ENCODE peak calls at places on chromosomes 12 and 14, in ten cellular contexts. M, R, C, J, P, F, Y, U, D and Z are unnamed samples.

GRCh38 chr12:1632702-1633101 is 3.7 kb downstream of the WNT5B start:
- DNase-seq in M (no peak), R (no peak), C (no peak), J (no peak), P (no peak), F (no peak), Y (no peak), U (no peak), D (no peak), Z (no peak)

GRCh38 chr12:25382311-25383106 is 131.8 kb upstream of the KRAS start:
- DNase-seq in M (no peak), R (no peak), C (no peak), J (peak), P (no peak), F (no peak), Y (no peak), U (no peak), D (no peak), Z (no peak)

GRCh38 chr12:109820921-109821381 is 12.2 kb downstream of the TRPV4 start:
- DNase-seq in M (no peak), R (no peak), C (no peak), J (no peak), P (no peak), F (no peak), Y (no peak), U (no peak), D (no peak), Z (peak)

GRCh38 chr12:53925006-53925405 is 13.6 kb upstream of the HOXC13 start:
- DNase-seq in M (no peak), R (no peak), C (no peak), J (no peak), P (no peak), F (no peak), Y (no peak), U (no peak), D (no peak), Z (no peak)

GRCh38 chr12:49345048-49345839 is 1.4 kb upstream of the DNAJC22 start:
- DNase-seq in M (no peak), R (peak), C (no peak), J (peak), P (peak), F (no peak), Y (no peak), U (no peak), D (no peak), Z (no peak)

GRCh38 chr14:40983604-40984003 is 623.1 kb upstream of the LRFN5 start:
- DNase-seq in M (no peak), R (no peak), C (no peak), J (no peak), P (no peak), F (peak), Y (no peak), U (no peak), D (no peak), Z (no peak)

GRCh38 chr12:104596128-104596799 is 139.5 kb downstream of the CHST11 start:
- DNase-seq in M (no peak), R (no peak), C (peak), J (peak), P (no peak), F (peak), Y (peak), U (peak), D (no peak), Z (peak)

GRCh38 chr12:60324746-60325145 is 728.9 kb downstream of the SLC16A7 start:
- DNase-seq in M (no peak), R (no peak), C (no peak), J (no peak), P (no peak), F (no peak), Y (no peak), U (no peak), D (no peak), Z (no peak)

GRCh38 chr12:53538209-53538689 is 31.0 kb upstream of the NPFF start:
- DNase-seq in M (no peak), R (no peak), C (no peak), J (peak), P (peak), F (peak), Y (no peak), U (peak), D (peak), Z (peak)

GRCh38 chr12:98894412-98895085 is 249.5 kb downstream of the APAF1 start:
- DNase-seq in M (no peak), R (no peak), C (no peak), J (no peak), P (no peak), F (no peak), Y (no peak), U (peak), D (no peak), Z (no peak)

GRCh38 chr12:40010899-40011774 is 94.7 kb downstream of the SLC2A13 start:
- DNase-seq in M (no peak), R (peak), C (peak), J (peak), P (peak), F (peak), Y (peak), U (peak), D (peak), Z (no peak)

GRCh38 chr14:32033516-32033915 is 43.6 kb upstream of the ARHGAP5 start:
- DNase-seq in M (no peak), R (no peak), C (no peak), J (no peak), P (peak), F (no peak), Y (no peak), U (peak), D (no peak), Z (no peak)

GRCh38 chr14:43687866-43688265 is 819.2 kb downstream of the FSCB start:
- DNase-seq in M (no peak), R (no peak), C (no peak), J (no peak), P (no peak), F (peak), Y (peak), U (no peak), D (no peak), Z (no peak)

GRCh38 chr12:45183263-45183662 is 32.6 kb upstream of the ANO6 start:
- DNase-seq in M (no peak), R (no peak), C (no peak), J (no peak), P (no peak), F (peak), Y (no peak), U (no peak), D (peak), Z (no peak)

GRCh38 chr14:104286086-104286485 is 147.7 kb downstream of the KIF26A start:
- DNase-seq in M (no peak), R (no peak), C (no peak), J (no peak), P (no peak), F (no peak), Y (no peak), U (no peak), D (no peak), Z (no peak)

GRCh38 chr12:120538281-120539156 is 4.4 kb downstream of the RNF10 start:
- DNase-seq in M (no peak), R (peak), C (peak), J (peak), P (no peak), F (peak), Y (peak), U (no peak), D (peak), Z (no peak)

GRCh38 chr14:53180272-53181221 is 27.4 kb upstream of the DDHD1 start:
- DNase-seq in M (no peak), R (no peak), C (no peak), J (peak), P (no peak), F (peak), Y (no peak), U (no peak), D (peak), Z (no peak)

GRCh38 chr12:132170094-132170636 is 25.9 kb downstream of the NOC4L start:
- DNase-seq in M (no peak), R (no peak), C (no peak), J (no peak), P (no peak), F (peak), Y (peak), U (no peak), D (no peak), Z (no peak)

GRCh38 chr12:55729592-55730446 is 1.0 kb upstream of the CD63 start:
- DNase-seq in M (peak), R (peak), C (peak), J (peak), P (peak), F (peak), Y (peak), U (peak), D (peak), Z (peak)

GRCh38 chr12:25958254-25959068 is at the start of gene RASSF8:
- DNase-seq in M (peak), R (peak), C (peak), J (peak), P (peak), F (peak), Y (peak), U (peak), D (peak), Z (peak)

GRCh38 chr12:45703942-45704341 is 25.6 kb upstream of the ARID2 start:
- DNase-seq in M (no peak), R (no peak), C (no peak), J (no peak), P (no peak), F (peak), Y (no peak), U (no peak), D (no peak), Z (no peak)

GRCh38 chr12:92288533-92288932 is 142.9 kb upstream of the BTG1 start:
- DNase-seq in M (no peak), R (no peak), C (peak), J (no peak), P (no peak), F (no peak), Y (no peak), U (no peak), D (no peak), Z (no peak)

GRCh38 chr14:88128811-88129210 is 123.9 kb downstream of the GPR65 start:
- DNase-seq in M (no peak), R (no peak), C (no peak), J (peak), P (no peak), F (no peak), Y (no peak), U (no peak), D (no peak), Z (no peak)

GRCh38 chr12:65673732-65674131 is 150.6 kb upstream of the HMGA2 start:
- DNase-seq in M (no peak), R (no peak), C (no peak), J (no peak), P (no peak), F (peak), Y (no peak), U (no peak), D (no peak), Z (no peak)

GRCh38 chr12:95959107-95959506 is 16.0 kb downstream of the AMDHD1 start:
- DNase-seq in M (no peak), R (no peak), C (no peak), J (no peak), P (no peak), F (peak), Y (no peak), U (no peak), D (peak), Z (no peak)

GRCh38 chr12:21780786-21781185 is 6.3 kb upstream of the KCNJ8 start:
- DNase-seq in M (no peak), R (no peak), C (no peak), J (no peak), P (no peak), F (no peak), Y (no peak), U (no peak), D (no peak), Z (no peak)

GRCh38 chr14:88168498-88169165 is 154.4 kb downstream of the KCNK10 start:
- DNase-seq in M (no peak), R (peak), C (no peak), J (peak), P (peak), F (peak), Y (peak), U (no peak), D (peak), Z (no peak)

GRCh38 chr12:132451172-132451835 is 38.6 kb upstream of the FBRSL1 start:
- DNase-seq in M (no peak), R (no peak), C (no peak), J (no peak), P (no peak), F (no peak), Y (no peak), U (no peak), D (no peak), Z (no peak)

GRCh38 chr12:59084758-59085383 is 164.6 kb upstream of the LRIG3 start:
- DNase-seq in M (peak), R (no peak), C (peak), J (no peak), P (peak), F (peak), Y (no peak), U (peak), D (no peak), Z (peak)

DNA sequence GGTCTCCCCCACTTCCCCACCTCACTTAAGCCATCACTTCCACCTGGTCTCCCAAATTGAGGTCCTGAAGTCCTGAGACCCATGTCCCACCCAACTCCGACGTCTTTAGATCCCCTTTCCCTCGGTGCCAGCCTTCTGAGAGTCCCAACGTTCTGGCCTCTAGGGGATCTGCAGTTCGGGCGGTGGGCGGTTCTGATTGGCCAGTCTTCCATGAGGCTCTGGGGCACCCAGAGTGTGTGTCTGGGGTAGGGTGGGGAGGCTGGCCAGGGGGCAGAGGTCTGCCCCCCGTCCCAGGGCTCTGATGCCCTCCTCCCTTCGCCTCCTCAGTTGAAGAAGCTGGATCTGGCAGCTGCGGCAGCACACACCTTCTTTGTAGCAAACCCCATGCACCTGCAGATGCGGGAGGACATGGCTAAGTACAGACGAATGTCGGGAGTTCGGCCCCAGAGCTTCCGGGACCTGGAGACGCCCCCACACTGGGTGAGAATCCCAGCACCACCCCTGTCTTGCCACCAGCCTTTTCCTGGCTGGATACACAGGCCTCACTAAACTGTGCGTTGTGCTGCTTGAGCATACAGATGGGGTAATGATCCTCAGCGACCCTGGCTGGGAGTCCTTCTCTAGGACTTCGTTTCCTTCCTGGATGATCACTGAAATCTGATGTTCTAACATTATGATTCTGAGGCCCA is 1.5 kb downstream of the P3H3 start:
- DNase-seq in M (no peak), R (no peak), C (no peak), J (no peak), P (no peak), F (peak), Y (no peak), U (no peak), D (peak), Z (no peak)
- TF ChIP-seq POLR2A in M (no peak), R (no peak), C (no peak), J (no peak), P (no peak), F (peak), Y (peak), U (no peak), D (no peak), Z (no peak)

DNA sequence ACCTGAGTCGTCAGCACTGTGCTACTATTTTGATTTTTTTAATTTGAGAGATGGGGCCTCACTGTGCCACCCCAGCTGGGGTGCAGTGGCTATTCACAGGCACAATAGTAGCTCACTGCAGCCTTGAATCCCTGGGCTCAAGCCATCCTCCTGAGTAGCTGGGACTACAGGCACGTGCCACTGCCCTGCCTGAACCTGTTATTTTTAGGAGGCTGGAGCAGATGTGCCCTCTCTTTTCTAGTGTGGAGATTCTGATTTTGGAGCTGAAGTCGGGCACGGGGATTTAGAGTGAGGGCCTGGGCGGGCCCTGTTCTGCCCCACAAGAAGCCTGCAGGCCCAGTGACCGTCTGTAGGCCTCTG is 17.3 kb downstream of the SLC25A47 start:
- DNase-seq in M (no peak), R (no peak), C (no peak), J (no peak), P (peak), F (no peak), Y (no peak), U (no peak), D (no peak), Z (no peak)
- TF ChIP-seq POLR2A in M (no peak), R (no peak), C (no peak), J (no peak), P (no peak), F (no peak), Y (no peak), U (no peak), D (no peak), Z (no peak)

GRCh38 chr12:112409064-112409905 is at the start of gene RPL6:
- DNase-seq in M (peak), R (peak), C (peak), J (peak), P (peak), F (peak), Y (peak), U (peak), D (peak), Z (peak)
- TF ChIP-seq POLR2A in M (peak), R (no peak), C (peak), J (peak), P (peak), F (peak), Y (peak), U (peak), D (peak), Z (peak)

GRCh38 chr12:122421263-122421814 is 1.1 kb downstream of the CLIP1 start:
- DNase-seq in M (no peak), R (peak), C (peak), J (peak), P (peak), F (peak), Y (no peak), U (peak), D (peak), Z (peak)
- TF ChIP-seq POLR2A in M (peak), R (no peak), C (peak), J (no peak), P (no peak), F (peak), Y (no peak), U (no peak), D (no peak), Z (no peak)